ENCODE peak calls at places on chromosomes 6 and 20, in four cellular contexts. F is heart left ventricle; K is CD4-positive, CD25-positive, alpha-beta regulatory T cell; C is neuronal stem cell. R is an unnamed sample.

GRCh38 chr20:47668313-47669156 is 116.7 kb downstream of the SULF2 start:
- DNase-seq in F (no peak), K (no peak), C (no peak), R (no peak)

GRCh38 chr6:6918216-6918983 is 189.4 kb upstream of the RREB1 start:
- DNase-seq in F (no peak), K (peak; percentile 38), C (no peak), R (no peak)

GRCh38 chr6:3929281-3929798 is 80.2 kb downstream of the FAM50B start:
- DNase-seq in F (no peak), K (no peak), C (no peak), R (no peak)

GRCh38 chr6:53734473-53735299 is 60.1 kb upstream of the LRRC1 start:
- DNase-seq in F (no peak), K (peak; percentile 27), C (no peak), R (peak; percentile 5)

GRCh38 chr6:39929039-39929732 is 5.1 kb downstream of the MOCS1 start:
- DNase-seq in F (no peak), K (no peak), C (no peak), R (no peak)

GRCh38 chr6:159945801-159946392 is 23.0 kb upstream of the IGF2R start:
- DNase-seq in F (no peak), K (no peak), C (no peak), R (no peak)

GRCh38 chr6:154923199-154923869 is 71.8 kb upstream of the TIAM2 start:
- DNase-seq in F (no peak), K (no peak), C (no peak), R (no peak)

GRCh38 chr6:34280216-34280615 is 31.4 kb upstream of the SMIM29 start:
- DNase-seq in F (no peak), K (no peak), C (no peak), R (no peak)

GRCh38 chr6:100346828-100347227 is 117.9 kb downstream of the SIM1 start:
- DNase-seq in F (no peak), K (no peak), C (no peak), R (no peak)

GRCh38 chr20:3163099-3164042 is 3.7 kb upstream of the FASTKD5 start:
- DNase-seq in F (no peak), K (no peak), C (no peak), R (no peak)

GRCh38 chr6:32941412-32941784 is 570 bp upstream of the HLA-DMB start:
- DNase-seq in F (no peak), K (peak; percentile 83), C (no peak), R (peak; percentile 55)
- H3K27ac ChIP-seq in F (peak overlapping the region; percentile 87), K (peak overlapping the region; percentile 89), C (no peak overlapping the region), R (peak overlapping the region; percentile 73)

GRCh38 chr6:108582618-108583017 is 21.9 kb downstream of the FOXO3 start:
- DNase-seq in F (no peak), K (no peak), C (no peak), R (no peak)
- H3K4me1 ChIP-seq in F (peaks cover 98% of the 10 kb centered on the region), K (peaks cover 22% of the 10 kb centered on the region), C (peaks cover 16% of the 10 kb centered on the region), R (peaks cover 22% of the 10 kb centered on the region)

GRCh38 chr6:90294614-90294988 is 2.0 kb downstream of the BACH2 start:
- DNase-seq in F (no peak), K (peak; percentile 71), C (no peak), R (no peak)
- H3K4me3 ChIP-seq in F (peak overlapping the region; percentile 86), K (peak overlapping the region; percentile 90), C (no peak overlapping the region), R (peak overlapping the region; percentile 75)

GRCh38 chr6:89284081-89284480 is 31.0 kb downstream of the GABRR2 start:
- DNase-seq in F (no peak), K (no peak), C (no peak), R (no peak)

GRCh38 chr6:89287351-89288028 is 27.6 kb downstream of the GABRR2 start:
- DNase-seq in F (no peak), K (no peak), C (no peak), R (no peak)

GRCh38 chr6:89284963-89285735 is 29.9 kb downstream of the GABRR2 start:
- DNase-seq in F (no peak), K (no peak), C (no peak), R (no peak)

GRCh38 chr6:89289710-89290109 is 25.4 kb downstream of the GABRR2 start:
- DNase-seq in F (no peak), K (no peak), C (no peak), R (no peak)

DNA sequence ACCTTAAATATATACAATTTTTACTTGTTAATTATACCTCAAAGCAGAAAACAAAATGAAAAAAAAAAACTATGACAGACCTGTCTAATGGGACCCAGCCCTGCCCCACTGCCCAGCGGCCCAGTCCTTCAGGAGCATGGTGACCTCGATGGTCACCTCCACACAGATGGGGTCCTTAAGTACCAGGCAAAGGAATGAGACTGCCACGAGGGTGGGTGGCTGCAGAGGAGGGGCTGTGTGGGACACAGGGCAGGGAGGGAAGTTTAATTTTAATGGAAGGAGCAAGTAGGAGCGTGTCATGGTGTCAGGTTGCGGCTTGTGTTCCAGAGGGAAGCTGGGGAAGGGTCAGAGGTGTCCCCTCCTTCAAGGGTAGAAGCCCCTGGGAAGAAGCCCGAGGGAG is 28.6 kb downstream of the GABRR2 start:
- DNase-seq in F (no peak), K (no peak), C (no peak), R (no peak)
- H3K27ac ChIP-seq in F (no peak overlapping the region), K (no peak overlapping the region), C (no peak overlapping the region), R (no peak overlapping the region)

DNA sequence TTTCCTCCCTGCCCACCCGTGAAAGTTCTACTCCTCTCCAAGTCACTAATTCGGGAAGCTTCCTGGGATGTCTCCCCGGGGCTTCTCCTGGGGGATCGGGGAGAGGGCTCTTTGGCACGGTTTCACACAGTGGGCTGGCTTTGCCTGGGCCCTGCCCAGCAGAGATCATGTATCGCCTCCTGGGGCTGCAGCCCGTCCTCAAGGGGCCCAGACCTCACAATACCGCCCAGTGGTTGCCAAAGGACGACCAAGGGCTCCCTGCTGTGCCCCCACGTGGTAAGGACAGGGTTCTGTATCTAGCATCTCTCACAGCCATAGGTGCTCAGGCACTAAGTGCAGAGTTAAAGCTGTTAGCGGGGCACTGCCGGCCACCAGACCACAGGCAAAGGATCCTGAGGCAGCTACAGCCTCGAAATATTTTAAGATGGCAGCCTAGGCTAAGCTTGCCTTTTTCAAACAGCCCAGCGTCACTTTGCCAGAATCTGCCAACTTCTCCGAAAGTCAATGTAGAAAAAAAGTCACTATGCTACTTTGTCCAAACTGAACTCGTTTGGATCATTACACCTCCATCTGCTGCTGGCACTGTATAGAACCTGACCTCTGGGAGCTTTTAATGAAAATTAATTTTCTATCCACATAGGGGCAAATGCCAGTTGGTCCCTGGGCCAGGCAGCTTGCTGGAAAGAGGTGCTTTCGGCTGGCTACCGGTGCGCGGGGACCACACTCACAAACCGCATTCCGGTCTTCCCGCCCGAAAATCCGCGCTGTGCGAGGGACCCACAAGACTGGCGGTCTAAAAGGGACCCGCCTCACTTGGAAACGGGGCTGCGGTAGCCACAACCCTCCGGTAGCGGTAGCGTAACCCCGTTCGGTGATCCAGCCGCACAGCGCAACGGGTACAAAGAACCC is 1.3 kb upstream of the NNAT start:
- DNase-seq in F (no peak), K (no peak), C (no peak), R (no peak)
- H3K4me1 ChIP-seq in F (peaks cover 86% of the 10 kb centered on the region), K (peaks cover 12% of the 10 kb centered on the region), C (peaks cover 20% of the 10 kb centered on the region), R (peaks cover 11% of the 10 kb centered on the region)

GRCh38 chr6:167828325-167828956 is 1.7 kb downstream of the AFDN start:
- DNase-seq in F (no peak), K (peak; percentile 19), C (no peak), R (no peak)
- H3K4me3 ChIP-seq in F (no peak overlapping the region), K (peak overlapping the region; percentile 72), C (peak overlapping the region; percentile 68), R (peak overlapping the region; percentile 59)

GRCh38 chr20:31698803-31699718 is 23.6 kb downstream of the BCL2L1 start:
- DNase-seq in F (peak; percentile 75), K (peak; percentile 70), C (no peak), R (no peak)
- H3K27ac ChIP-seq in F (peak overlapping the region; percentile 79), K (peak overlapping the region; percentile 65), C (no peak overlapping the region), R (peak overlapping the region; percentile 17)

DNA sequence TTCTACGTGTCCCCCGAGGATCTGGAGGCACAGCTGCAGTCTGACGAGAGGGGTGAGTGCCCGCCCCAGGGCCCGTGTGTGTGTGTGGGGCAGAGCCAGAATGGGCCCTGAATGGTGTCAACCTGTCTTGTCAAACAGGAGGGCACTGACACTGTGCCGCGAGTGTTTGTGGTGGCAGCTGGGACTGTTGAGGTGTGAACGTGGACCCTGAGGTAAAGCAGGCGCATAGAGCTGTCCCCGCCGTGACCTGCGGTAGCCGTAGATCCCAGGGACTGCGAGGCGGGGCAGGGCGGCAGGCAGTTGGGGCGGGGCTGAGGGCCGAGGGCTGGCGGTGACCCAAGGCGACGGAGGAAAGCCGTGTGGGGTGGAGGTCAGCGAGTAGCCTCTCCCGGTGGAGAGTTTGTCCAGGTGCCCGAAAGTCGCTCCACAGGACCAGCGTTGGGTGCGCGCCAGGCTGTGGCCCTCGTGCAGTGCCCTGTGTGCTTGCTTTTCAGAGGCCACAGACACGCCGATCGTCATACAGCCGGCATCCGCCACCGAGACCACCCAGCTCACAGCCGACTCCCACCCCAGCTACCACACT is 25.2 kb downstream of the UCKL1 start:
- DNase-seq in F (peak; percentile 62), K (no peak), C (no peak), R (no peak)
- H3K4me1 ChIP-seq in F (peaks cover 14% of the 10 kb centered on the region), K (no peaks in the 10 kb centered on the region), C (no peaks in the 10 kb centered on the region), R (no peaks in the 10 kb centered on the region)

GRCh38 chr6:79538481-79538971 is 1.3 kb upstream of the LCA5 start:
- DNase-seq in F (no peak), K (no peak), C (no peak), R (no peak)
- H3K4me3 ChIP-seq in F (peak overlapping the region; percentile 61), K (no peak overlapping the region), C (no peak overlapping the region), R (no peak overlapping the region)

R was measured in CD8-positive, alpha-beta memory T cell.